ENCODE peak calls at places on chromosome 5, in five cellular contexts. A is mesenchymal stem cell, I is neuronal stem cell, M is IMR-90, S is H9. T is an unnamed sample.

GRCh38 chr5:141656396-141656795 is 5.2 kb upstream of the FCHSD1 start:
- DNase-seq in M (no peak), I (no peak), A (no peak), S (no peak), T (no peak)

GRCh38 chr5:54520940-54521339 is 3.4 kb downstream of the SNX18 start:
- DNase-seq in M (no peak), A (peak; percentile 38), S (no peak), I (no peak), T (no peak)

GRCh38 chr5:6446042-6446441 is 2.6 kb upstream of the UBE2QL1 start:
- DNase-seq in S (no peak), I (no peak), A (no peak), M (no peak), T (no peak)

GRCh38 chr5:109823597-109823996 is 133.9 kb downstream of the MAN2A1 start:
- DNase-seq in I (no peak), S (no peak), M (peak; percentile 67), A (no peak), T (no peak)

GRCh38 chr5:154628685-154629084 is 126.5 kb upstream of the LARP1 start:
- DNase-seq in A (no peak), I (no peak), M (no peak), S (no peak), T (no peak)

GRCh38 chr5:66232701-66233100 is 88.6 kb downstream of the SREK1 start:
- DNase-seq in A (peak; percentile 40), M (peak; percentile 55), I (no peak), S (peak; percentile 61), T (no peak)

GRCh38 chr5:463952-464351 is 21.0 kb downstream of the EXOC3 start:
- DNase-seq in I (no peak), M (no peak), A (no peak), S (no peak), T (no peak)

GRCh38 chr5:143964919-143965318 is 153.0 kb downstream of the HMHB1 start:
- DNase-seq in S (no peak), A (peak; percentile 71), I (no peak), M (peak; percentile 66), T (no peak)

GRCh38 chr5:14728109-14728938 is 63.8 kb downstream of the OTULIN start:
- DNase-seq in M (no peak), A (no peak), I (peak; percentile 88), S (peak; percentile 87), T (peak; percentile 84)

GRCh38 chr5:126433708-126434107 is 10.5 kb downstream of the GRAMD2B start:
- DNase-seq in I (no peak), M (peak; percentile 65), S (no peak), A (no peak), T (no peak)

GRCh38 chr5:177967221-177967887 is 28.7 kb downstream of the PROP1 start:
- DNase-seq in I (no peak), M (no peak), S (no peak), A (no peak), T (no peak)

GRCh38 chr5:93941897-93942296 is 200.5 kb upstream of the POU5F2 start:
- DNase-seq in M (no peak), S (no peak), I (no peak), A (no peak), T (peak; percentile 22)

GRCh38 chr5:134142088-134142487 is 27.6 kb downstream of the TCF7 start:
- DNase-seq in I (no peak), S (peak; percentile 6), A (no peak), M (no peak), T (no peak)

GRCh38 chr5:174533771-174534221 is 190.6 kb upstream of the MSX2 start:
- DNase-seq in I (no peak), M (peak; percentile 99), S (no peak), A (peak; percentile 94), T (no peak)

GRCh38 chr5:40238066-40238745 is 441.5 kb upstream of the PTGER4 start:
- DNase-seq in A (no peak), M (no peak), I (no peak), S (no peak), T (no peak)

GRCh38 chr5:43073597-43074546 is 33.8 kb upstream of the ANXA2R start:
- DNase-seq in A (peak; percentile 30), M (peak; percentile 40), I (no peak), S (peak; percentile 53), T (peak; percentile 76)

GRCh38 chr5:149256451-149256850 is 15.2 kb upstream of the AFAP1L1 start:
- DNase-seq in S (no peak), M (peak; percentile 61), A (no peak), I (no peak), T (no peak)

GRCh38 chr5:32504923-32505596 is 60.5 kb upstream of the ZFR start:
- DNase-seq in M (peak; percentile 94), I (no peak), A (peak; percentile 53), S (no peak), T (no peak)

GRCh38 chr5:69024241-69024651 is 69.6 kb upstream of the SLC30A5 start:
- DNase-seq in M (peak; percentile 42), I (peak; percentile 26), A (peak; percentile 39), S (peak; percentile 41), T (peak; percentile 68)

GRCh38 chr5:123705741-123706140 is 193.8 kb downstream of the CSNK1G3 start:
- DNase-seq in S (no peak), M (peak; percentile 66), A (no peak), I (no peak), T (no peak)

GRCh38 chr5:151022511-151023018 is 2.2 kb downstream of the GPX3 start:
- DNase-seq in A (no peak), M (no peak), I (no peak), S (no peak), T (no peak)

GRCh38 chr5:74212336-74212735 is 428.2 kb downstream of the ENC1 start:
- DNase-seq in M (peak; percentile 30), S (peak; percentile 76), I (no peak), A (peak; percentile 38), T (peak; percentile 88)

GRCh38 chr5:139394123-139394653 is 716 bp downstream of the PROB1 start:
- DNase-seq in S (peak; percentile 61), I (no peak), A (peak; percentile 64), M (no peak), T (peak; percentile 74)

GRCh38 chr5:132629230-132629944 is 28.6 kb upstream of the IL13 start:
- DNase-seq in A (no peak), M (no peak), I (no peak), S (no peak), T (no peak)

GRCh38 chr5:112386716-112387115 is 32.4 kb downstream of the EPB41L4A start:
- DNase-seq in M (no peak), I (no peak), A (no peak), S (no peak), T (no peak)

GRCh38 chr5:112388010-112388553 is 31.0 kb downstream of the EPB41L4A start:
- DNase-seq in I (no peak), A (no peak), M (no peak), S (no peak), T (no peak)

GRCh38 chr5:112385566-112385965 is 33.5 kb downstream of the EPB41L4A start:
- DNase-seq in I (no peak), S (no peak), A (no peak), M (no peak), T (no peak)

GRCh38 chr5:112388739-112389138 is 30.3 kb downstream of the EPB41L4A start:
- DNase-seq in I (no peak), S (no peak), M (no peak), A (no peak), T (no peak)

GRCh38 chr5:112390327-112390726 is 28.8 kb downstream of the EPB41L4A start:
- DNase-seq in A (no peak), I (no peak), S (peak; percentile 33), M (no peak), T (no peak)
- H4K8ac ChIP-seq in A (no peak overlapping the region), I (no peak overlapping the region), S (no peak overlapping the region), M (no peak overlapping the region), T (no peak overlapping the region)

DNA sequence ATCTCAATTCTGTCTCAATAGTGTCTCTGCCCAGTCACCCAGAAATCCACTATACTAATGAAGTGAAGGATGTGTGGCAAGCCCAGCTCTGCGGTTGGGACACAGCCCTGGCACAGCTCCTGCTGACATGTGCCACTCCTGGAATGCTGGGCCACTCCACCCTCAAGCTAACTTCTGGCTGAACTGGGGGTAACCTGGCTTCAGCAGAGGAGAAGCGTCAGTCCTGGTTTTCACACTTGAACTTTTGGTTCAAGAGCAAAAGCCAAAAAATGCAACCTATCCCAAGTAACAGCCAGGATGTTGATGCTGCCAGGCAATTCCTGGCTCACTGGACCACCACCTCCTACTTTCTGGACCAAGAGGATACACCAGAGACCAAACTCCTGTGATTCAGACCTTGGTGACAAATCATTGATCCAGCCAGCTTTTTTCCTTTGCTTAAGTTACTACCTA is 86.4 kb downstream of the ARRDC3 start:
- DNase-seq in I (no peak), M (no peak), A (no peak), S (no peak), T (no peak)
- H2BK120ac ChIP-seq in I (no peak overlapping the region), M (no peak overlapping the region), A (no peak overlapping the region), S (no peak overlapping the region), T (no peak overlapping the region)

DNA sequence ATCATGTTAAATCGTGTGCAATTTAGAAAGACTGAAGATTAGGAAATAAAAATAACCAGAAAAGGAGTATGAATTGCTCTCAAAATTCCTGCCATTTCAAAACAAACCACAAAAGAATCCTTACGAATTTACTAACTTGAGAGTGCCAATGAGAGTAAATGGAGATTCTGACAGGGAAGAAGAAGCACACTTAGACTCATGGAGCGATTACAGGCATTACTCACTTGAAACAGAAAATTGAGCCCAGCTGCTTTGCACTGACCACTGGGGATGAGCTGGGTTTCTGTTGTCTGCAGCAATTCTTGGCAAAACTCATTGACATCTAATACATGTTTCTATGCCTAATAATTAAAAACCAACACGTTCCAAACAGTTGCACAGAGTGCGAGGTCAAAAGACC is 731.6 kb downstream of the DNAH5 start:
- DNase-seq in I (no peak), M (no peak), S (no peak), A (no peak), T (no peak)
- H3K4ac ChIP-seq in I (no peak overlapping the region), M (no peak overlapping the region), S (no peak overlapping the region), A (no peak overlapping the region), T (no peak overlapping the region)

DNA sequence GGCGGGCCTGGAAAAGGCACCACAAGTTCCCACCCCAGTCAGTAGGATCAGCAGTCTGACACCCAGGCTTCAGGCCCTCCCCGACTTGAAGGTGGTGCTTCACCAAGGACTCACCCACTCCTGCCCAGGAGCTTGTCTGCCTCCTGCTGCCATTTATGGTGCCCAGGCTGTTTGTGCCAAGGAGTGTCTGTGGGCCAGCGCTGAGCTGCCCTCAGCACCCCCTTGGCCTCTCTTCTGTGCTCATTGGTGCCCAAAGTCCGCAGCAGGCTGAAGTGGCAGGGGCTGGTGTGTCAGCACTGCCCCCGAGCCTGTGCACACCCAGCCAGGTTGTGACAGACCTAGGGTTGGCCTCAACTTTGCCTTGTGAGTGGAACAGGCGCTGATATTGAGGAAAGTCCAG is 23.5 kb downstream of the JMY start:
- DNase-seq in S (no peak), M (no peak), A (no peak), I (no peak), T (no peak)
- H4K8ac ChIP-seq in S (no peak overlapping the region), M (no peak overlapping the region), A (no peak overlapping the region), I (peak overlapping the region; percentile 23), T (no peak overlapping the region)

GRCh38 chr5:77946381-77947050 is 170.4 kb upstream of the TBCA start:
- DNase-seq in M (no peak), S (no peak), A (no peak), I (no peak), T (no peak)

GRCh38 chr5:77942578-77943239 is 166.6 kb upstream of the TBCA start:
- DNase-seq in I (no peak), S (no peak), A (no peak), M (no peak), T (no peak)

GRCh38 chr5:77945874-77946273 is 169.7 kb upstream of the TBCA start:
- DNase-seq in I (no peak), A (no peak), M (no peak), S (no peak), T (no peak)

GRCh38 chr5:77943851-77944250 is 167.7 kb upstream of the TBCA start:
- DNase-seq in I (no peak), A (no peak), S (no peak), M (no peak), T (no peak)

GRCh38 chr5:77944757-77945340 is 168.7 kb upstream of the TBCA start:
- DNase-seq in M (no peak), I (no peak), S (no peak), A (no peak), T (no peak)
- H2BK120ac ChIP-seq in M (no peak overlapping the region), I (no peak overlapping the region), S (no peak overlapping the region), A (no peak overlapping the region), T (no peak overlapping the region)

T was measured in mesendoderm.